ENCODE peak calls at places on chromosomes 16 and 17, in four cellular contexts. T is pancreas, A is left lung, I is colonic mucosa. P is an unnamed sample. For H3K27me3, the result is how much of the 10 kb centered on the place peaks cover.

GRCh38 chr17:152860-153420 is 15.6 kb downstream of the SCGB1C2 start:
- DNase-seq in T (peak), A (peak), I (no peak), P (no peak)

GRCh38 chr17:73232587-73233373 is 28.9 kb downstream of the CPSF4L start:
- DNase-seq in T (peak), A (peak), I (peak), P (peak)

GRCh38 chr17:75587718-75588545 is at the start of gene MYO15B:
- DNase-seq in T (peak), A (peak), I (peak), P (peak)

GRCh38 chr17:48307222-48307621 is 122.8 kb downstream of the SKAP1 start:
- DNase-seq in T (no peak), A (no peak), I (no peak), P (no peak)

GRCh38 chr17:6461792-6462524 is 17.7 kb downstream of the PIMREG start:
- DNase-seq in T (no peak), A (no peak), I (no peak), P (no peak)

GRCh38 chr17:32771396-32771795 is 105.5 kb downstream of the MYO1D start:
- DNase-seq in T (no peak), A (no peak), I (no peak), P (no peak)

GRCh38 chr17:57033296-57033695 is 51.8 kb upstream of the AKAP1 start:
- DNase-seq in T (no peak), A (peak), I (peak), P (no peak)

GRCh38 chr17:81646869-81647600 is 9.3 kb downstream of the PDE6G start:
- DNase-seq in T (no peak), A (no peak), I (no peak), P (no peak)

GRCh38 chr16:11985250-11985649 is 8.7 kb downstream of the SNX29 start:
- DNase-seq in T (no peak), A (no peak), I (no peak), P (no peak)

GRCh38 chr17:74325743-74326379 is at the start of gene KIF19:
- DNase-seq in T (no peak), A (no peak), I (peak), P (peak)

GRCh38 chr16:47523342-47524006 is 62.3 kb downstream of the PHKB start:
- DNase-seq in T (no peak), A (no peak), I (no peak), P (no peak)

GRCh38 chr16:55569025-55569424 is 2.5 kb downstream of the CAPNS2 start:
- DNase-seq in T (no peak), A (no peak), I (no peak), P (no peak)

GRCh38 chr17:35701491-35701890 is 29.9 kb upstream of the RASL10B start:
- DNase-seq in T (no peak), A (no peak), I (no peak), P (no peak)

GRCh38 chr16:87613961-87614360 is 11.7 kb downstream of the JPH3 start:
- DNase-seq in T (no peak), A (no peak), I (no peak), P (no peak)

GRCh38 chr16:21033264-21033663 is 117.4 kb downstream of the DNAH3 start:
- DNase-seq in T (no peak), A (no peak), I (no peak), P (no peak)

GRCh38 chr16:19884021-19884485 is 595 bp downstream of the GPRC5B start:
- DNase-seq in T (peak), A (no peak), I (peak), P (no peak)

GRCh38 chr16:4624827-4625616 is 396 bp downstream of the MGRN1 start:
- DNase-seq in T (peak), A (peak), I (peak), P (peak)

GRCh38 chr17:19365499-19365817 is 2.9 kb upstream of the B9D1 start:
- DNase-seq in T (no peak), A (no peak), I (no peak), P (no peak)

GRCh38 chr16:30669026-30670000 is 11.1 kb downstream of the FBRS start:
- DNase-seq in T (peak), A (no peak), I (no peak), P (no peak)
- H3K27me3 ChIP-seq in T (under half), A (under half), I (under half), P (under half)

GRCh38 chr16:66554021-66554420 is 1.6 kb downstream of the CKLF start:
- DNase-seq in T (no peak), A (no peak), I (no peak), P (no peak)
- H3K27me3 ChIP-seq in T (under half), A (under half), I (under half), P (under half)

DNA sequence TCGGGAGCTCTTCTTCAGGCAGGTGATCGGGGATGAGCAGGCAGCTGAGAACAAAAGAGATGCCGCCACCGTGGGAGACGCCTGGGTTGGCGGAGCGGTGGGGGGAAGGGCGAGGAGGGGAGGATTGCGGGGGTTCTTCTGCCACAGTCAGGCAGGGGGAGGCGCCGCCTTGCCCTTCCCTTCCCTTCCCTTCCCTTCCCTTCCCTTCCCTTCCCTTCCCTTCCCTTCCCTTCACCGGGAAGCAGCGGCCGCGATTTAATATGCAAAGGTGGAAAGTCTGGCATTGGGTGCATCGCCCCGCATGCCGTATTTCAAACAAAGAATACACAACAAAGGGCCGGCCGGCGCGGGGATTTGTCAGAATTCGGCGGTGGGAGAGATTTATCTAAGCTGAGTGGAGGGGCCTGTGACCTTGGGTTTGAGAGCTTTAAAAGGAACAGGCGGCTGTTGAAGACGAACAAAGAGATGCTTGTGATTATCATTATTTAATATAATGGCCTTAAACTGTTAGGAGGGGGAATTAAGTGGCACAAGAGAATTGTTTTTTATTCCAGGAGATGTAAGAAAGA is 262.3 kb upstream of the TNRC6C start:
- DNase-seq in T (no peak), A (no peak), I (no peak), P (no peak)
- H3K27me3 ChIP-seq in T (under half), A (under half), I (under half), P (under half)

DNA sequence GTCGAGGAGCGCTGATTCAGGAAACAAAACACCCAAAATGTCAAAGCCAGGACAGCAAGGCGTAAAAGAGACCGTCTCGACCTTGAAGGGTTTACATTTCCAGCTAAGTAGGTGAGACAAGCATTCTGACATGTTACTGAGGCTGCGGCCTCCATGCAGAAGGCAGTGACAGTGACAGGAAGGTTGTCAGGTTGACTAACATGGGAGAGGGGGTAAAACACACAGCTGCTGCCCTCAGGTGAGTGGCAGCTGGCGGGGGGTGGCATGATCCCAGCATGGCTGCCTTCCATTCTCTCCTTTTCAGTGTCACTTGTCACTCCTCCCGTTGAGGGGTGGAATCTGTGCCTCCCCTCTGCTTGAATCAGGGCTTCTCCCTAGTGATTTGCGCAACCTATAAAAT is 31.9 kb upstream of the CRHR1 start:
- DNase-seq in T (no peak), A (no peak), I (no peak), P (no peak)
- H3K27me3 ChIP-seq in T (under half), A (under half), I (under half), P (under half)

P was measured in naive thymus-derived CD4-positive, alpha-beta T cell.